ENCODE peak calls at places on chromosomes 4 and X, in five cellular contexts. D is epithelial cell of esophagus, V is fibroblast of the aortic adventitia, M is Panc1, A is right cardiac atrium. T is an unnamed sample.

GRCh38 chrX:107290019-107290418 is 83.6 kb downstream of the DNAAF6 start:
- DNase-seq in M (no peak), D (peak), A (no peak), V (no peak), T (no peak)

GRCh38 chrX:12988797-12989196 is 13.9 kb downstream of the TMSB4X start:
- DNase-seq in V (peak), M (no peak), A (no peak), D (peak), T (peak)

GRCh38 chr4:3239998-3240920 is 8.7 kb upstream of the MSANTD1 start:
- DNase-seq in A (peak), V (no peak), D (no peak), M (no peak), T (no peak)

GRCh38 chr4:68951078-68951805 is at the start of gene UGT2A3:
- DNase-seq in A (no peak), M (no peak), D (no peak), V (no peak), T (no peak)

GRCh38 chr4:110088670-110089069 is 109.7 kb downstream of the ELOVL6 start:
- DNase-seq in D (peak), V (peak), M (no peak), A (no peak), T (peak)

GRCh38 chrX:99394450-99394849 is 1015.6 kb downstream of the PCDH19 start:
- DNase-seq in D (no peak), V (no peak), M (no peak), A (no peak), T (no peak)

GRCh38 chr4:118941799-118942198 is 53.1 kb downstream of the SYNPO2 start:
- DNase-seq in A (no peak), D (no peak), M (no peak), V (peak), T (peak)

GRCh38 chr4:152901205-152901604 is 34.9 kb upstream of the FHDC1 start:
- DNase-seq in D (no peak), V (no peak), A (no peak), M (no peak), T (peak)

GRCh38 chrX:1196436-1196835 is 16.0 kb downstream of the CRLF2 start:
- DNase-seq in V (no peak), A (no peak), M (no peak), D (no peak), T (no peak)

GRCh38 chrX:153499876-153500275 is 5.1 kb downstream of the BGN start:
- DNase-seq in V (peak), D (no peak), M (no peak), A (peak), T (no peak)

GRCh38 chr4:56259595-56259994 is 127.7 kb downstream of the AASDH start:
- DNase-seq in D (no peak), A (no peak), M (no peak), V (no peak), T (no peak)

GRCh38 chr4:6834867-6835266 is 52.3 kb downstream of the KIAA0232 start:
- DNase-seq in A (no peak), M (peak), V (no peak), D (peak), T (peak)

GRCh38 chrX:128818690-128819089 is 704.6 kb downstream of the SMARCA1 start:
- DNase-seq in M (no peak), A (no peak), D (no peak), V (no peak), T (no peak)

GRCh38 chrX:12799118-12799517 is 7.9 kb downstream of the PRPS2 start:
- DNase-seq in D (no peak), A (no peak), M (no peak), V (no peak), T (no peak)

GRCh38 chrX:107825698-107826285 is at the start of gene MID2:
- DNase-seq in A (peak), D (peak), M (no peak), V (peak), T (peak)

GRCh38 chr4:3520796-3521600 is 11.2 kb downstream of the LRPAP1 start:
- DNase-seq in D (no peak), M (no peak), V (no peak), A (peak), T (no peak)

GRCh38 chrX:129606918-129607317 is 47.8 kb downstream of the APLN start:
- DNase-seq in M (peak), D (peak), V (peak), A (no peak), T (peak)

GRCh38 chr4:72119946-72120345 is 88.1 kb downstream of the NPFFR2 start:
- DNase-seq in A (no peak), D (peak), M (no peak), V (no peak), T (no peak)

GRCh38 chrX:107677501-107677901 is 49.2 kb downstream of the PRPS1 start:
- DNase-seq in D (peak), M (no peak), A (no peak), V (no peak), T (peak)

GRCh38 chr4:47907247-47907646 is 7.1 kb downstream of the NFXL1 start:
- DNase-seq in D (no peak), M (no peak), V (peak), A (no peak), T (no peak)

GRCh38 chr4:55592014-55592413 is at the start of gene PDCL2:
- DNase-seq in A (peak), D (no peak), M (no peak), V (no peak), T (no peak)

GRCh38 chr4:106365613-106366012 is 3.0 kb downstream of the GIMD1 start:
- DNase-seq in V (peak), A (no peak), D (peak), M (no peak), T (peak)

GRCh38 chr4:34039766-34040165 is 2204.5 kb downstream of the ARAP2 start:
- DNase-seq in V (no peak), A (no peak), D (no peak), M (no peak), T (no peak)

GRCh38 chr4:128654465-128654864 is 155.0 kb upstream of the JADE1 start:
- DNase-seq in V (no peak), D (no peak), M (no peak), A (no peak), T (no peak)

GRCh38 chrX:75086731-75087195 is 69.3 kb downstream of the ABCB7 start:
- DNase-seq in V (peak), A (no peak), D (no peak), M (no peak), T (peak)

GRCh38 chr4:119286377-119287002 is 35.4 kb downstream of the FABP2 start:
- DNase-seq in M (no peak), V (peak), A (no peak), D (peak), T (peak)

GRCh38 chr4:16545656-16546055 is 319.4 kb upstream of the TAPT1 start:
- DNase-seq in M (no peak), A (no peak), D (no peak), V (no peak), T (no peak)

GRCh38 chr4:139452000-139452399 is 1.9 kb upstream of the RAB33B start:
- DNase-seq in M (no peak), V (no peak), A (no peak), D (no peak), T (no peak)
- H3K4me3 ChIP-seq in M (peak), V (peak), A (no peak), D (peak), T (peak)

DNA sequence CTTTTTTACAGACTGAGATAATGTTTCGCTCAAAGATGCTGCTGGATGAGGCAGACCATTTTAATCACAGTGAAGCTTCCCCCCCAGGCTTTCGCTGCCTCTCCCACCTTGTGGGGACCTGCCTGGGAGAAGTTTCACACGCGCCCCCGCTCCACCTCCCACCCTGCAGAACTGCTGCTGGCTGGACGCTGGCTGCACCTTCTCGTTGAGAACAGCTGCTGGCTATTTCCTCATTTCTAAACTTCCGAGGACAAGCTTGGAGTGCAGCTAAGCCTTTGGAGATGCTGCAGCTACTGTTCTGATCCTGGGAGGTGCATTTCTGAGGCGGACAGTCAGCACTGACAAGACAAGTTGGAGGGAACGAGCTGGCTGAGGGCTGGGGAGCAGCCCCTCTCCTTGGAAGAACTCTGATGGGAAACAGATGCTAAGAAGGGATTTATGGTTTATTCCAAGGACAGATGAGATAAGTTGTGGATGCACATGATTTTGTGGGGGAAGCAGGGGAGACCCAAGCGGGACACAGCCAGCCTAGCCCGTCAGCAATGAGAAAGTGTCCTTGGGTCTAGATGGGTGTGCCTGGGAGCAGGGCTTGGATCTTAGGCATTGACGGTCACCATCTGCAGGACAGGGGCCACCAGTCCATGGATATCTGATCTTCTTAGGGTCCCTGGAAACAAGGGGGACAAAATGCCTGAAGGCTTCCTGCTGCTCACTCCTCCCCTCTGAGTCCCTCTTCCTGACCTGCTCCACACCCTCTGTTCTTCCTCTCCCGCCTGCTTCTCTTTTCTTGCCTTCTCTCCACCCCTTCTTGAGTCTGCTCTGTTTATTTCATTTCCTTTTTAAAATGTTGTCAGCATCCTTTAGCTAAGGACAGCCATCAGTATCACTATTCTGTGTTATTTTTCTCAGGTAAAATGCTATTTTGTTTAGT is 298.2 kb downstream of the RAPGEF2 start:
- DNase-seq in V (peak), A (no peak), M (no peak), D (no peak), T (peak)
- H3K4me3 ChIP-seq in V (no peak), A (no peak), M (no peak), D (no peak), T (no peak)

GRCh38 chr4:4913628-4914027 is 54.2 kb downstream of the MSX1 start:
- DNase-seq in A (no peak), M (no peak), V (peak), D (no peak), T (no peak)
- H3K4me3 ChIP-seq in A (no peak), M (no peak), V (no peak), D (no peak), T (no peak)

DNA sequence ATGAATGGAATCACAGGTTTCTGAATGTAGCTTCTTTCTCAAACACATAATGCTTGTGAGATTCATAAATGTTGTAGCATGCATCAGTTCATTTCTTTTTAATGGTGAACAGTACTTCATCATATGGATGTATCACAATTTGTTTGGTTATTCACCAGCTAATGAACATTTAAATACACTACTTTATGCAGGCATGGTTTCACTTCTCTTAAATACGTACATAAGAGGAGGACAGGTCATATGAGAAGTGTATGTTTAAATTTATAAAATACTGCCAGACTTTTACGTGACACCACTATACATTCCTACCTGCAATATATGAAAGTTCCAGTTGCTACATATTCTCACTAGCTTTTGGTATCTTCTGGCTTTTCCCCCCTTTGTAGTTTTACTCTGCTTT is 65.4 kb downstream of the ANKRD17 start:
- DNase-seq in M (no peak), V (no peak), D (no peak), A (no peak), T (no peak)
- H3K4me3 ChIP-seq in M (no peak), V (no peak), D (no peak), A (no peak), T (no peak)

T was measured in fibroblast of pulmonary artery.